ENCODE peak calls at places on chromosome 18, in four cellular contexts. A, C, S and V are unnamed samples.
A peak's percentile ranks its signal among the peaks of the same experiment; 100 is the strongest.

GRCh38 chr18:267380-267687 is 513 bp downstream of the THOC1 start:
- DNase-seq in S (peak; percentile 62), C (peak; percentile 72), A (no peak), V (no peak)

GRCh38 chr18:26103579-26103978 is 13.2 kb upstream of the SS18 start:
- DNase-seq in S (peak; percentile 8), C (peak; percentile 84), A (no peak), V (peak; percentile 79)

GRCh38 chr18:13239557-13239956 is 21.0 kb downstream of the LDLRAD4 start:
- DNase-seq in S (no peak), C (no peak), A (no peak), V (no peak)

GRCh38 chr18:61589724-61590065 is 256.5 kb downstream of the CDH20 start:
- DNase-seq in S (peak; percentile 66), C (no peak), A (peak; percentile 56), V (no peak)

GRCh38 chr18:52748343-52748742 is 408.3 kb downstream of the DCC start:
- DNase-seq in S (no peak), C (no peak), A (no peak), V (no peak)

GRCh38 chr18:72847771-72848170 is 20.0 kb downstream of the NETO1 start:
- DNase-seq in A (no peak), C (peak; percentile 39), S (no peak), V (no peak)

GRCh38 chr18:7926526-7926925 is 359.4 kb downstream of the PTPRM start:
- DNase-seq in A (no peak), C (peak; percentile 74), S (peak; percentile 43), V (no peak)

GRCh38 chr18:57859314-57859713 is 56.2 kb upstream of the ATP8B1 start:
- DNase-seq in A (peak; percentile 33), S (peak; percentile 48), C (peak; percentile 51), V (peak; percentile 73)

GRCh38 chr18:5747678-5748077 is 147.6 kb downstream of the TMEM200C start:
- DNase-seq in C (no peak), S (peak; percentile 34), A (no peak), V (no peak)

GRCh38 chr18:61893971-61894750 is 1.4 kb upstream of the RNF152 start:
- DNase-seq in A (peak; percentile 83), C (peak; percentile 80), S (peak; percentile 91), V (peak; percentile 81)

GRCh38 chr18:59917422-59917821 is 17.6 kb downstream of the PMAIP1 start:
- DNase-seq in S (no peak), C (peak; percentile 35), A (peak; percentile 67), V (no peak)

GRCh38 chr18:6482198-6482977 is 67.7 kb upstream of the L3MBTL4 start:
- DNase-seq in A (peak; percentile 85), S (peak; percentile 85), C (peak; percentile 90), V (no peak)

GRCh38 chr18:72700961-72701710 is 157.0 kb upstream of the CBLN2 start:
- DNase-seq in S (peak; percentile 43), A (peak; percentile 42), C (peak; percentile 62), V (peak; percentile 54)

GRCh38 chr18:61967242-61967891 is 74.6 kb upstream of the RNF152 start:
- DNase-seq in S (no peak), C (no peak), A (no peak), V (no peak)

GRCh38 chr18:10062292-10062940 is 148.6 kb downstream of the VAPA start:
- DNase-seq in S (no peak), A (no peak), C (no peak), V (no peak)

GRCh38 chr18:28805491-28805890 is 628.6 kb upstream of the CDH2 start:
- DNase-seq in C (no peak), A (no peak), S (no peak), V (no peak)

GRCh38 chr18:5506174-5506573 is 37.6 kb downstream of the EPB41L3 start:
- DNase-seq in C (no peak), A (no peak), S (no peak), V (no peak)

GRCh38 chr18:35467624-35468016 is 30.1 kb downstream of the INO80C start:
- DNase-seq in A (no peak), S (no peak), C (no peak), V (peak; percentile 98)

GRCh38 chr18:3721771-3722661 is 272.0 kb downstream of the TGIF1 start:
- DNase-seq in C (no peak), A (no peak), S (peak; percentile 39), V (no peak)

GRCh38 chr18:51009071-51009470 is 20.9 kb upstream of the SMAD4 start:
- DNase-seq in S (no peak), A (peak; percentile 35), C (no peak), V (peak; percentile 48)

GRCh38 chr18:26621161-26622026 is 73.0 kb upstream of the KCTD1 start:
- DNase-seq in C (peak; percentile 81), A (peak; percentile 53), S (peak; percentile 72), V (peak; percentile 87)

GRCh38 chr18:14969507-14969906 is 221.5 kb downstream of the ANKRD30B start:
- DNase-seq in A (no peak), S (no peak), C (no peak), V (peak; percentile 43)

GRCh38 chr18:36176739-36177138 is 10.6 kb upstream of the MOCOS start:
- DNase-seq in C (no peak), S (no peak), A (peak; percentile 17), V (no peak)

GRCh38 chr18:51162617-51163016 is 34.9 kb downstream of the MEX3C start:
- DNase-seq in A (no peak), S (no peak), C (no peak), V (no peak)

GRCh38 chr18:78768221-78768620 is 211.4 kb upstream of the SALL3 start:
- DNase-seq in C (no peak), A (no peak), S (no peak), V (no peak)

GRCh38 chr18:42112657-42113420 is 157.8 kb downstream of the PIK3C3 start:
- DNase-seq in C (no peak), S (no peak), A (peak; percentile 11), V (no peak)

GRCh38 chr18:49948975-49949374 is 135.6 kb upstream of the ACAA2 start:
- DNase-seq in S (no peak), A (no peak), C (no peak), V (no peak)
- H3K9me2 ChIP-seq in S (no peaks in the 10 kb centered on the region), A (no peaks in the 10 kb centered on the region), C (no peaks in the 10 kb centered on the region), V (no peaks in the 10 kb centered on the region)

GRCh38 chr18:45102863-45103262 is 422.2 kb downstream of the SETBP1 start:
- DNase-seq in S (no peak), C (peak; percentile 9), A (no peak), V (peak; percentile 42)

GRCh38 chr18:45106331-45106774 is 425.7 kb downstream of the SETBP1 start:
- DNase-seq in C (no peak), S (no peak), A (peak; percentile 75), V (peak; percentile 42)

GRCh38 chr18:45107425-45107824 is 426.7 kb downstream of the SETBP1 start:
- DNase-seq in A (peak; percentile 95), C (no peak), S (no peak), V (no peak)

GRCh38 chr18:45104071-45104440 is 423.4 kb downstream of the SETBP1 start:
- DNase-seq in C (no peak), A (no peak), S (no peak), V (peak; percentile 57)

GRCh38 chr18:45103319-45104070 is 422.8 kb downstream of the SETBP1 start:
- DNase-seq in A (no peak), S (no peak), C (no peak), V (peak; percentile 68)
- H3K4me3 ChIP-seq in A (no peak overlapping the region), S (no peak overlapping the region), C (no peak overlapping the region), V (peak overlapping the region; percentile 13)

GRCh38 chr18:76405280-76405679 is 89.8 kb downstream of the ZNF516 start:
- DNase-seq in A (no peak), S (no peak), C (no peak), V (no peak)
- H3K79me2 ChIP-seq in A (peaks cover 92% of the 10 kb centered on the region), S (peaks cover 94% of the 10 kb centered on the region), C (no peaks in the 10 kb centered on the region), V (peaks cover 100% of the 10 kb centered on the region)

GRCh38 chr18:37314534-37314933 is 251.1 kb downstream of the CELF4 start:
- DNase-seq in C (peak; percentile 38), S (no peak), A (no peak), V (peak; percentile 49)

GRCh38 chr18:37317486-37317885 is 248.1 kb downstream of the CELF4 start:
- DNase-seq in C (no peak), S (no peak), A (no peak), V (no peak)

GRCh38 chr18:37316468-37316867 is 249.1 kb downstream of the CELF4 start:
- DNase-seq in S (no peak), A (no peak), C (no peak), V (no peak)

GRCh38 chr18:37318360-37319037 is 247.1 kb downstream of the CELF4 start:
- DNase-seq in A (no peak), S (no peak), C (no peak), V (no peak)

DNA sequence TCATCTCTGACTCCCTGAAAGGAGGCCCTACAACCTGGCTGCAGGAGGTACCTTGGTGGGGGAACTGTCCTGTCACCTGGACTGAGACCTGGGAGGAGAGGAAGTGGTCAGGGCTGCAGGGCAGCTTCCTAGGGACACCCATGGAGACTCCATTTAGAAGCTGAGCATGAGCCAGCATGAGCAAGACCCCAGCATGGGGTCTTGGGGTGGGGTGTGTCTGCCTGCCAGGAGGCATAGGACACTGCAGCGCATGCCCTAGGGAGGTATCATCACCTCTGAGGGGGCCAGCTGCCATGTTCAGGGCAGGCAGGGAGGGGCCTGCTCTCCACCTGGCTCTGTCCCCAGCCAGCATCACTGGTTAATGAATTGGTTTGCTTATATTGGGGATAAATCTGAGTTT is 249.7 kb downstream of the CELF4 start:
- DNase-seq in S (no peak), C (no peak), A (no peak), V (no peak)
- H3K9me2 ChIP-seq in S (no peaks in the 10 kb centered on the region), C (no peaks in the 10 kb centered on the region), A (no peaks in the 10 kb centered on the region), V (no peaks in the 10 kb centered on the region)

GRCh38 chr18:63216497-63216896 is 103.1 kb downstream of the BCL2 start:
- DNase-seq in A (peak; percentile 4), C (no peak), S (no peak), V (no peak)

GRCh38 chr18:63213936-63214671 is 105.5 kb downstream of the BCL2 start:
- DNase-seq in A (no peak), S (no peak), C (no peak), V (no peak)

GRCh38 chr18:63216911-63217311 is 102.7 kb downstream of the BCL2 start:
- DNase-seq in S (no peak), C (no peak), A (peak; percentile 9), V (no peak)

GRCh38 chr18:63210531-63210930 is 109.0 kb downstream of the BCL2 start:
- DNase-seq in C (no peak), A (no peak), S (no peak), V (no peak)

DNA sequence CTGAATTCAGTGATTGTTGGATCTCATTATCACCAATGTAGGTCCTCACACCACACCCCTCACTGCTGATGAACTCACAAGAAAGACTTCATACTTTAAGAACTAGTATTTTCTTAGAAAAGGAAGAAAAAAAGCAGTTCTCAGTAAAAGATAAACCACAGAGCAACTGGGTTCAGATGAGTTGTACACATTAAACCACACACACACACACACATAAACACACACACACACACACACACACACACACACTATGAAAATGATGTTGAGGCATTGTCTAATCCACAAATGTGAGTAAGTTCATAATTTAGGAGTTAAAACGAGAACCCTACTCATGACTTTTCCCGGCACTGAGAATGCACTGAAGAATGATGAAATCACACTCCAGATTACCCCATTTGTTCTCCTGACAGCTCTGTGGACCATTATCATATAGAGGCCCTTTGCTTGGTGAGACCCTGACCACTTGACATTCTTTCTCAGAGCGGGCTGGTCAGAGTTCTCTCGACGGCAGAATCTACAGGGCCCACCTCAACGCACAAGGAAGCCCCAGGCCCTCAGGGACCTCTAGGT is 106.2 kb downstream of the BCL2 start:
- DNase-seq in C (no peak), A (peak; percentile 17), S (no peak), V (no peak)
- H3K4me3 ChIP-seq in C (no peak overlapping the region), A (no peak overlapping the region), S (no peak overlapping the region), V (no peak overlapping the region)